ENCODE peak calls at places on chromosomes 12 and 14, in six cellular contexts. R, H, K, M, N and V are unnamed samples.

GRCh38 chr12:76158518-76159321 is 74.2 kb upstream of the NAP1L1 start:
- DNase-seq in M (no peak), K (peak), R (peak), N (no peak), H (peak), V (no peak)

GRCh38 chr12:62692884-62693283 is 226.3 kb downstream of the MON2 start:
- DNase-seq in R (no peak), H (no peak), M (no peak), K (no peak), N (no peak), V (no peak)

GRCh38 chr14:69405762-69406161 is 7.3 kb downstream of the SLC39A9 start:
- DNase-seq in N (no peak), K (no peak), M (no peak), R (no peak), H (no peak), V (no peak)

GRCh38 chr14:95409472-95410307 is 90.0 kb upstream of the CLMN start:
- DNase-seq in N (no peak), H (no peak), R (no peak), K (no peak), M (no peak), V (no peak)

GRCh38 chr14:39102265-39102968 is 618 bp downstream of the SEC23A start:
- DNase-seq in H (peak), M (no peak), R (peak), N (no peak), K (no peak), V (no peak)

GRCh38 chr12:124463341-124463861 is 104.0 kb downstream of the NCOR2 start:
- DNase-seq in H (no peak), M (peak), R (no peak), K (no peak), N (no peak), V (peak)

GRCh38 chr14:58060077-58060476 is 91.9 kb downstream of the ARMH4 start:
- DNase-seq in N (no peak), K (no peak), M (no peak), R (peak), H (no peak), V (no peak)

GRCh38 chr12:125151284-125151683 is 86.0 kb downstream of the AACS start:
- DNase-seq in M (no peak), H (no peak), K (no peak), N (no peak), R (no peak), V (no peak)

GRCh38 chr14:90587252-90587910 is 190.6 kb downstream of the CALM1 start:
- DNase-seq in H (no peak), N (no peak), M (no peak), R (no peak), K (no peak), V (no peak)

GRCh38 chr12:129973236-129973961 is 69.6 kb upstream of the TMEM132D start:
- DNase-seq in K (no peak), R (no peak), M (no peak), N (no peak), H (no peak), V (no peak)

GRCh38 chr12:69470189-69471094 is at the start of gene FRS2:
- DNase-seq in R (peak), K (peak), H (peak), N (peak), M (peak), V (peak)

GRCh38 chr12:97306121-97306520 is 156.5 kb upstream of the RMST start:
- DNase-seq in K (no peak), M (no peak), N (no peak), R (no peak), H (no peak), V (no peak)

GRCh38 chr12:76143343-76144252 is 59.1 kb upstream of the NAP1L1 start:
- DNase-seq in K (no peak), N (no peak), H (peak), M (no peak), R (no peak), V (no peak)

GRCh38 chr14:94447206-94447605 is 5.4 kb downstream of the SERPINA11 start:
- DNase-seq in R (no peak), N (no peak), K (no peak), H (no peak), M (no peak), V (no peak)

GRCh38 chr14:61420326-61420725 is 98.9 kb downstream of the PRKCH start:
- DNase-seq in H (no peak), M (no peak), K (no peak), R (peak), N (no peak), V (no peak)

GRCh38 chr12:32312049-32312670 is 87.2 kb upstream of the FGD4 start:
- DNase-seq in R (peak), K (no peak), M (no peak), N (no peak), H (peak), V (no peak)

GRCh38 chr12:108948369-108948768 is 68.5 kb downstream of the DAO start:
- DNase-seq in M (no peak), R (no peak), H (no peak), K (no peak), N (no peak), V (no peak)

GRCh38 chr12:6312529-6313325 is 2.2 kb downstream of the PLEKHG6 start:
- DNase-seq in N (no peak), R (peak), K (no peak), M (peak), H (peak), V (no peak)

GRCh38 chr14:56718312-56718711 is 92.0 kb downstream of the OTX2 start:
- DNase-seq in H (no peak), K (no peak), M (no peak), N (no peak), R (no peak), V (no peak)

GRCh38 chr14:56720703-56721426 is 89.4 kb downstream of the OTX2 start:
- DNase-seq in K (no peak), R (no peak), H (no peak), N (no peak), M (no peak), V (no peak)

GRCh38 chr14:56716705-56717104 is 93.6 kb downstream of the OTX2 start:
- DNase-seq in M (no peak), R (no peak), H (no peak), K (no peak), N (no peak), V (no peak)

DNA sequence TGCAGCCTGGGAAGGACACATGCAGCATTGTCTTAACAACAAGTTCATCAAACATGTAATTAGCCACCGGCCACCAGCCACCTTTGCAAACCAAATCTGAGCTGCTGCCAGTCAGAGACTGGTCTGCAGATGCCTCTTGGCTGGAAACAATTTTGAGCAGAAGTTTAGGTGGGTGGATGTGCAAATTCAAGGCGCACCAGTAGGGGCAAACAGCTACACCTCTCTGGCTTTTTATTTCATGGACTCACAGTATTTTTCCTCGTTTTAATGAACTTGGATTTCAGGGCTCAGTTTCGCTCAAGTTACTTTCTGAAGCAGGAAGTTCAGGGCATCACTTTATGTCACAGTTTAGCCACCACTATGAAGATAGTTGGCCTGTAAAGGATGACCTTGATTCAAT is 94.3 kb downstream of the OTX2 start:
- DNase-seq in N (no peak), K (no peak), H (no peak), R (no peak), M (no peak), V (no peak)
- TF ChIP-seq CTCF in N (no peak), K (no peak), H (no peak), R (no peak), M (no peak), V (peak)

DNA sequence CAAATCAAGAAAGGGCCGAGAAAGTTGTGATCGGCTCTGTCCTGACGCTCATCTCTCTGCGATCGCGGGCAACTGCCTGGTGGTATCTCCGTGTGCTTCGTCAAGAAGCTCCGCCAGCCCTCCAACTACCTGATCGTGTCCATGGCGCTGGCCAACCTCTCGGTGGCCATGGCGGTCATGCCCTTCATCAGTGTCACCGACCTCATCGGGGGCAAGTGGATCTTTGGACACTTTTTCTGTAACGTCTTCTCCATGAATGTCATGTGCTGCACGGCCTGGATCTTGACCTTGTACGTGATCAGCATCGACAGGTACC is 1.6 kb upstream of the HEBP1 start:
- DNase-seq in N (no peak), M (no peak), R (no peak), K (no peak), H (no peak), V (no peak)
- TF ChIP-seq CTCF in N (no peak), M (no peak), R (no peak), K (no peak), H (no peak), V (no peak)

DNA sequence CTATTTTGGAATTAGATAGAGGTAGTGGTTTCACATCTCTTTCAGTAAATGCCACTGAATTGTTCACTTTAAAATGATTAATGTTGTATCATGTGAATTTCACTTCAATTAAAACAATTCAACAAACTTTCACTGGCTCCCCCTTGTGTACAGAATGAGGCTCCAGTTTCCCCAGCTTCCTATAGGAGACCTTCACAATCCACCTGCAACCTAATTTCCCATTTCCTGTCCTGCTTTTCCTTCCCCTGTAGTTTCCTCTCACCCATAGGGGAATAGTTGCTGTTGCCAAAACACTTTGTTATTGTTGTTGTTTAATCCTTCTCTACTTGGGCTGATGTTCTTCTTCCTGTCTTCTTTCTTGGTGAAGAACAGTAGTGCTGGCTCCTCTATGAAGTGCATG is 59.8 kb downstream of the NPAS3 start:
- DNase-seq in M (no peak), N (no peak), R (peak), H (peak), K (no peak), V (no peak)
- TF ChIP-seq CTCF in M (peak), N (no peak), R (peak), H (no peak), K (no peak), V (peak)

DNA sequence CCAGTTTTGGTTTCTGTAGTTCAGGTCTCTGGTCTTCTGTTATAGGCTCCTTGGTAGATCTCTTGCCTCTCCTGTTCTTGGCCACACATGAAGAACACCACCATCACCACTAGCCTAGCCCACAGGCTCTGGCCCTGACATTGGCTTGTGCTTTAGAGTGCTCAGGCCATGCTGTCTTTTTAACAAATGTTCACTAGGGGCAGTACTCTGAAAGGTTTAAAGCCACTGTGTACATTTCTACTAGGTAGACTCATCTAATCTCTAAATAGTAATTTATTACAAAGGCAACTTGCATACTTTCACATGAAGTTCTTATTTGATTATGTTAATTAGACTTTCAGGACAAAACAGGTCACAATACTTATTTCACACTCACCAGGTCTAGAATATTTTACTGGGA is 38.3 kb downstream of the PDE6H start:
- DNase-seq in N (no peak), K (no peak), R (peak), M (no peak), H (no peak), V (no peak)
- TF ChIP-seq CTCF in N (no peak), K (no peak), R (no peak), M (no peak), H (no peak), V (peak)

GRCh38 chr12:4223273-4223855 is 50.2 kb upstream of the CCND2 start:
- DNase-seq in K (peak), R (no peak), N (no peak), H (no peak), M (no peak), V (no peak)

GRCh38 chr12:4221157-4221556 is 52.4 kb upstream of the CCND2 start:
- DNase-seq in M (no peak), H (no peak), N (no peak), R (peak), K (no peak), V (no peak)

GRCh38 chr12:4227046-4227445 is 46.5 kb upstream of the CCND2 start:
- DNase-seq in N (no peak), M (no peak), K (no peak), H (no peak), R (no peak), V (no peak)

GRCh38 chr12:4225571-4225970 is 48.0 kb upstream of the CCND2 start:
- DNase-seq in M (no peak), H (no peak), N (no peak), R (no peak), K (peak), V (no peak)

DNA sequence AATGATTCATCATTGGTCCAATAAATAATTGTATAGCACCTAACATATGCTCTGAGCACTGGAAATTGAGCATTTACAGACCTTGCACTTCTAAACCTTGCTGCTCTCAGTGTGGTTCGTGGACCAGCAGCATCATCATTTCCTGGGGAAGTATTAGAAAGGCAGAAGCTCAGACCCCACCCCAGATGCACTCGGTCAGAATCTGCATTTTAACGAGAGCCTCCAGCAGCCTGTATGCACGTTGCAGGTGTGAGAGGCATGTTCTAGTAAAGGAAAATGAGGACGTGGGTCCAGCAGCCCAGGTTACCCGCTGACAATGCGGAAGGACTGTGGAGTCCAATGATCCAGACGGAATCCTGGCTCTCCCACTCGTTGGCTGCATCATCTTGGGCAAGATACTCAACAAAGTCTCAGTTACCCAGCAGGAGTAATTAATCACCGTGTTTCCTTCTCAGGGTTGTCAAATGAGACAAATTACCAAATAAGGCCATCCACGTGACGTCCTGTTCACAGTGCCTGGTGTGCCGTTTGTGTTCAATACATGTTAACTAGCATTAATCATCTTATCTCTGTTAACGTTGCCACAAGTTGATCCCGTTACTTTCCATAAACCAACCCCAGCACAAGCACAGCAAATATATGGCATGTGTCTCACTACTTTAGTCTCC is 49.2 kb upstream of the CCND2 start:
- DNase-seq in K (peak), H (no peak), M (no peak), N (no peak), R (no peak), V (no peak)
- TF ChIP-seq CTCF in K (no peak), H (no peak), M (no peak), N (no peak), R (no peak), V (no peak)

GRCh38 chr14:52072266-52072780 is 3.5 kb upstream of the NID2 start:
- DNase-seq in H (no peak), R (no peak), M (no peak), N (no peak), K (no peak), V (no peak)

GRCh38 chr14:52071675-52072074 is 2.8 kb upstream of the NID2 start:
- DNase-seq in H (no peak), N (no peak), M (no peak), K (no peak), R (no peak), V (no peak)

GRCh38 chr14:52069617-52070431 is 965 bp upstream of the NID2 start:
- DNase-seq in K (no peak), N (no peak), M (no peak), R (no peak), H (no peak), V (no peak)

GRCh38 chr14:52067873-52068740 is 752 bp downstream of the NID2 start:
- DNase-seq in R (no peak), H (peak), K (no peak), M (no peak), N (no peak), V (no peak)

DNA sequence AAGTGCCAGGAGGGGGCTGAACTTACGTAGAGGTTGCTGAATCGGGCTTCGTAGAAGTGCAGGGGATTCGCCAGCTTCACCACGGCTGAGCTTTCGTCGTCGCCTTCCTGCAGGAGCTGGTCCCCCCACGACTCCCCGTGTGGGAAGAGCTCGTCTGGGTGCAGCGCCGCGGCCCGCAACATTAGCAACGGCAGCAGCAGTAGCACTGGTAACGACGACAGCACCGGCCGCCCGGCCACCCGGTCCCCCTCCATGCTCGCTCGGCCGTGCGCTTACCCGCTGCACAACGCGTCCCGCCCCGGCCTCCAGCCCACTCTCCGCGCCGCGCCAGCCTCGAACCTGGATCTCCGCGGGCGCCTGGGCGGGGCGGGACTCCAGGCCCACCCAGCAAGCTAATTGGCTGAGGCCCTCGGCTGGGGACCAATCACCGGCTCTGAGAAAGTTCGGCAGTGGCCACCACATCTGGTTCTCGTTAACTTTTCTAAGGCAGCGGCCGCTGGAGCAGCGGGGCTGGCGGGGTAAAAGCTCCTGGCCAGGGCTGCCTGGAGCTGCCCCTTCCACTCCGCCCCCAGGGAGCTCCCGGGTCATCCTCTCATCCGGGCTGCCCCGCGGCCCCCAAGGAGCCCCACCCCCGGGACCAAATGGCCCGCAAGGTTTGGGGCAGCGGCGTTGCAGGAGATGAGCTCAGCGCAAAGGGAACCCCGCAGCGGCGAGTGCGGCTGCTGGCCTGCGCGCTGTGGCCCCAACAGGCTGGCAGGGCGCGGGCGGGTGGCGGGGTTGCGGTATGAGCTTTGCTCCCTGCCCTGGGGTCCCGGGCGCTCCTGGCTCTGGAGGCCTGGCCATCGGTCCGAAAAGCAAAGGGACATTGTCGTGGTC is at the start of gene NID2:
- DNase-seq in M (peak), N (no peak), R (no peak), H (peak), K (peak), V (peak)
- TF ChIP-seq CTCF in M (no peak), N (no peak), R (no peak), H (no peak), K (no peak), V (no peak)

DNA sequence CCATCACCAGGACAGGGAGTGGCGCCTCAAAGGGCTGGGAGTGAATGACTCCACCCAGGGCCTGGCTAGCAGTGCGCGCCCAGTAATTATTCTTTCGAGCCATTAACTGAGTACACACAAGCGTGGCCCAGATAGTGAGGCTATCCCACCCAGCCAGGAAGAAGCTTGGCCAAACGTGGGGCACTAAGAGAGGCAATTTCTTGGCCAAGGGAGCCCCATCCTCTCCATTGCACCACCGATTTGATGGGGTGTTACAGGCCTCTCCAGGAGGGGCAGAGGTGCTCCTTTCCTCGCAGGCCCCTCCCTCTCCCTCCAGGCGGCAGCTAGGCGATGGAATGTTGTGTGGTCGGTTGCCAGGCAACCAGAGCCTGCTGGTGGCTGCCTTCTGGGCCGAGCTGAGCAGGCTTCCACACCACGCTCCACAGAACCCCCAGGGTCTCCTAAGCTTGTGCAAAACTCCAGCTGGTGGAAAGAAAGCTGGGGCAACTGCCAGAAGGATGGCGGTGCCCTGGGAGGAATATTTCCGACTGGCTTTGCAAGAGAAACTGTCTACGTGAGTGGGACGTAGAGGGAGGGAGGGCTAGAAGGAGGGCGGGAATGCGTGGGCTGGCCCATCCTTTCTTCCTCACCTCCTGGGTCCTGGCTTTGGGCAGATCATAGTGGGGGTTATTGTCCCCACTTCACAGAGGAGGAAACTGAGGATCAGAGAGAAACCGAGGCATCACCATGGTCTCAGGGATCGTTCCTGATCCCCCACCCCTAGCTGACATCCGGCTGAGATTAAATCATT is at the start of gene CFAP73:
- DNase-seq in M (peak), K (peak), R (peak), N (no peak), H (peak), V (peak)
- TF ChIP-seq CTCF in M (no peak), K (no peak), R (no peak), N (no peak), H (no peak), V (no peak)